ENCODE peak calls at places on chromosomes 1 and 21, in seven cellular contexts. A, K, G, V, U, C and N are unnamed samples.

GRCh38 chr1:12544992-12545391 is 73.0 kb downstream of the DHRS3 start:
- DNase-seq in A (no peak), K (no peak), G (no peak), V (no peak), U (no peak), C (no peak), N (no peak)

GRCh38 chr1:32142446-32143301 is 34.8 kb downstream of the KPNA6 start:
- DNase-seq in A (peak), K (no peak), G (peak), V (peak), U (no peak), C (peak), N (peak)

GRCh38 chr1:149888160-149888998 is 11.0 kb upstream of the BOLA1 start:
- DNase-seq in A (peak), K (peak), G (peak), V (peak), U (peak), C (peak), N (peak)

GRCh38 chr21:20996421-20997307 is 1.5 kb upstream of the NCAM2 start:
- DNase-seq in A (peak), K (no peak), G (no peak), V (no peak), U (no peak), C (no peak), N (peak)

GRCh38 chr21:43599728-43600127 is 59.6 kb downstream of the HSF2BP start:
- DNase-seq in A (no peak), K (no peak), G (no peak), V (no peak), U (no peak), C (no peak), N (no peak)

GRCh38 chr1:77954521-77954920 is 24.4 kb downstream of the FUBP1 start:
- DNase-seq in A (no peak), K (no peak), G (no peak), V (no peak), U (no peak), C (no peak), N (no peak)

GRCh38 chr1:200198247-200198646 is 170.7 kb downstream of the NR5A2 start:
- DNase-seq in A (no peak), K (no peak), G (no peak), V (no peak), U (no peak), C (no peak), N (no peak)

GRCh38 chr1:168637350-168637991 is 61.1 kb downstream of the XCL1 start:
- DNase-seq in A (no peak), K (no peak), G (peak), V (no peak), U (no peak), C (no peak), N (peak)

GRCh38 chr21:26550357-26550756 is 22.7 kb downstream of the CYYR1 start:
- DNase-seq in A (no peak), K (no peak), G (no peak), V (no peak), U (no peak), C (no peak), N (no peak)

GRCh38 chr1:50251592-50252165 is 143.0 kb downstream of the ELAVL4 start:
- DNase-seq in A (no peak), K (no peak), G (no peak), V (no peak), U (no peak), C (no peak), N (no peak)

GRCh38 chr21:22363504-22363903 is 1365.3 kb downstream of the NCAM2 start:
- DNase-seq in A (no peak), K (no peak), G (no peak), V (no peak), U (no peak), C (no peak), N (no peak)

GRCh38 chr1:13964768-13965167 is 264.8 kb downstream of the PRDM2 start:
- DNase-seq in A (no peak), K (no peak), G (no peak), V (no peak), U (no peak), C (no peak), N (no peak)

GRCh38 chr1:81547261-81547911 is 253.3 kb upstream of the ADGRL2 start:
- DNase-seq in A (no peak), K (no peak), G (no peak), V (no peak), U (no peak), C (no peak), N (no peak)

GRCh38 chr1:38044224-38045215 is 2.1 kb downstream of the POU3F1 start:
- DNase-seq in A (no peak), K (no peak), G (no peak), V (no peak), U (no peak), C (no peak), N (no peak)

GRCh38 chr1:17075470-17076255 is 21.8 kb upstream of the SDHB start:
- DNase-seq in A (no peak), K (no peak), G (no peak), V (no peak), U (no peak), C (no peak), N (peak)

GRCh38 chr1:159141584-159142518 is 29.6 kb upstream of the CADM3 start:
- DNase-seq in A (peak), K (no peak), G (peak), V (no peak), U (no peak), C (peak), N (peak)

GRCh38 chr1:229155472-229155871 is 115.4 kb upstream of the RAB4A start:
- DNase-seq in A (no peak), K (no peak), G (no peak), V (peak), U (no peak), C (no peak), N (no peak)

GRCh38 chr1:185281245-185281644 is 35.8 kb downstream of the IVNS1ABP start:
- DNase-seq in A (no peak), K (no peak), G (no peak), V (no peak), U (peak), C (no peak), N (no peak)

GRCh38 chr1:70667771-70668170 is 256.7 kb downstream of the CTH start:
- DNase-seq in A (no peak), K (no peak), G (no peak), V (no peak), U (no peak), C (no peak), N (no peak)

GRCh38 chr1:246805135-246805716 is 81.0 kb downstream of the SCCPDH start:
- DNase-seq in A (no peak), K (no peak), G (no peak), V (no peak), U (no peak), C (no peak), N (no peak)

GRCh38 chr21:45152265-45152746 is 77.9 kb downstream of the ADARB1 start:
- DNase-seq in A (peak), K (peak), G (no peak), V (no peak), U (peak), C (peak), N (no peak)

GRCh38 chr1:34009340-34009975 is 145.6 kb downstream of the HMGB4 start:
- DNase-seq in A (peak), K (no peak), G (peak), V (no peak), U (no peak), C (no peak), N (no peak)

GRCh38 chr21:44304846-44305245 is 5.0 kb downstream of the PFKL start:
- DNase-seq in A (peak), K (no peak), G (no peak), V (no peak), U (peak), C (peak), N (peak)

GRCh38 chr1:234437423-234438171 is 41.4 kb downstream of the TARBP1 start:
- DNase-seq in A (peak), K (no peak), G (no peak), V (no peak), U (no peak), C (no peak), N (peak)

GRCh38 chr1:13763991-13764390 is 64.0 kb downstream of the PRDM2 start:
- DNase-seq in A (no peak), K (no peak), G (no peak), V (no peak), U (peak), C (no peak), N (no peak)

GRCh38 chr1:58197811-58198210 is 348.7 kb downstream of the OMA1 start:
- DNase-seq in A (no peak), K (no peak), G (no peak), V (no peak), U (no peak), C (no peak), N (no peak)

GRCh38 chr21:44737706-44738354 is 26.5 kb upstream of the TSPEAR start:
- DNase-seq in A (peak), K (no peak), G (no peak), V (no peak), U (no peak), C (peak), N (peak)

GRCh38 chr21:35227774-35228173 is 178.7 kb upstream of the RUNX1 start:
- DNase-seq in A (no peak), K (peak), G (no peak), V (no peak), U (no peak), C (no peak), N (no peak)

GRCh38 chr1:22231995-22232690 is 89.2 kb upstream of the WNT4 start:
- DNase-seq in A (no peak), K (no peak), G (no peak), V (peak), U (no peak), C (no peak), N (no peak)
- TF ChIP-seq CTCF in A (no peak), K (no peak), G (peak), V (no peak), U (no peak), C (peak), N (peak)

GRCh38 chr1:156492591-156493080 is 7.9 kb downstream of the MEF2D start:
- DNase-seq in A (no peak), K (peak), G (no peak), V (peak), U (no peak), C (no peak), N (no peak)
- H3K4me3 ChIP-seq in A (no peak), K (no peak), G (no peak), V (no peak), U (no peak), C (no peak), N (no peak)

DNA sequence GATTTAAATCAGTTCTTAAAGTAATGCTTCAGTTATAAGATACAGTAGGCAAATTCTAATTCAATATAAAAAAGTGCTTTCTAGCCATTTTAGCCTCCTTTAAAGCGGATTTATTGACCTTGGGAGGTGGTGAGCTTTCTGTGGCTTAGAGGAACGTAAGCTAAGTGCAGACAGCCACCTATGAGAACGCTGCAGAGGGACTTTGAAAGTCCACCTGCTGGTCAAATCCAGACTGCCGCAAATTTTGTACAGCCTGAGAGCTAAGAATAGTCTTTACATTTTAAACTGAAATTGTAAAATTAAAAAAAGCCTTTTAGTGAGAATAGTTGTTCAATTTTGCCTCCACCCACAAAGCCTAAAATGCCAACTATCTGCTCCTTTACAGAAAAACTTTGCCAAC is 67.0 kb upstream of the SSX2IP start:
- DNase-seq in A (no peak), K (no peak), G (no peak), V (no peak), U (no peak), C (no peak), N (no peak)
- TF ChIP-seq CTCF in A (no peak), K (no peak), G (no peak), V (peak), U (no peak), C (peak), N (no peak)

GRCh38 chr1:164601399-164602141 is 42.6 kb downstream of the PBX1 start:
- DNase-seq in A (no peak), K (no peak), G (no peak), V (no peak), U (no peak), C (no peak), N (no peak)
- H3K4me3 ChIP-seq in A (no peak), K (no peak), G (no peak), V (no peak), U (no peak), C (no peak), N (no peak)

GRCh38 chr1:156975084-156975483 is 54.7 kb downstream of the LRRC71 start:
- DNase-seq in A (no peak), K (no peak), G (no peak), V (no peak), U (no peak), C (no peak), N (no peak)

GRCh38 chr1:156969496-156969895 is 49.1 kb downstream of the LRRC71 start:
- DNase-seq in A (no peak), K (no peak), G (no peak), V (no peak), U (no peak), C (no peak), N (no peak)

GRCh38 chr1:156973464-156973863 is 53.0 kb downstream of the LRRC71 start:
- DNase-seq in A (no peak), K (no peak), G (no peak), V (no peak), U (no peak), C (no peak), N (no peak)

GRCh38 chr1:156964431-156964830 is 44.0 kb downstream of the LRRC71 start:
- DNase-seq in A (no peak), K (no peak), G (no peak), V (no peak), U (no peak), C (no peak), N (peak)

GRCh38 chr1:156970017-156970416 is 49.6 kb downstream of the LRRC71 start:
- DNase-seq in A (no peak), K (no peak), G (no peak), V (no peak), U (no peak), C (no peak), N (peak)
- TF ChIP-seq CTCF in A (no peak), K (no peak), G (peak), V (no peak), U (peak), C (peak), N (peak)

DNA sequence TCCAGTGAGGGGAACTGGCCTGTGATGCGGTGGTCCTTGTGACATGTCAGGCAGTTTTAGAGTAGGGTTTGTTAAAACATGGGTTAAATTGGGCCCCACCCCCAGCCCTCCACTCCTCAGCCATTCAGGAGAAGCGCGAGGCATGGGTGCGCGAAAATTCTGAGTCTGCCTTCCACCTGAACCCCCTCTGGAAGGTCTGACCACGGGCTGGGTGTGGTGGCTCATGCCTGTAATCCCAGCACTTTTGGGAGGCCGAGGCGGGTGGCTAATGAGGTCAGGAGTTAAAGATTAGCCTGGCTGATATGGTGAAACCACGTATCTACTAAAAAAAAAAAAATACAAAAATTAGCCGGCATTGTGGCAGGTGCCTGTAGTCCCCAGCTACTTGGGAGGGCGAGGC is 51.8 kb downstream of the SKI start:
- DNase-seq in A (no peak), K (no peak), G (no peak), V (no peak), U (peak), C (no peak), N (no peak)
- H3K4me3 ChIP-seq in A (no peak), K (no peak), G (no peak), V (no peak), U (no peak), C (no peak), N (no peak)

DNA sequence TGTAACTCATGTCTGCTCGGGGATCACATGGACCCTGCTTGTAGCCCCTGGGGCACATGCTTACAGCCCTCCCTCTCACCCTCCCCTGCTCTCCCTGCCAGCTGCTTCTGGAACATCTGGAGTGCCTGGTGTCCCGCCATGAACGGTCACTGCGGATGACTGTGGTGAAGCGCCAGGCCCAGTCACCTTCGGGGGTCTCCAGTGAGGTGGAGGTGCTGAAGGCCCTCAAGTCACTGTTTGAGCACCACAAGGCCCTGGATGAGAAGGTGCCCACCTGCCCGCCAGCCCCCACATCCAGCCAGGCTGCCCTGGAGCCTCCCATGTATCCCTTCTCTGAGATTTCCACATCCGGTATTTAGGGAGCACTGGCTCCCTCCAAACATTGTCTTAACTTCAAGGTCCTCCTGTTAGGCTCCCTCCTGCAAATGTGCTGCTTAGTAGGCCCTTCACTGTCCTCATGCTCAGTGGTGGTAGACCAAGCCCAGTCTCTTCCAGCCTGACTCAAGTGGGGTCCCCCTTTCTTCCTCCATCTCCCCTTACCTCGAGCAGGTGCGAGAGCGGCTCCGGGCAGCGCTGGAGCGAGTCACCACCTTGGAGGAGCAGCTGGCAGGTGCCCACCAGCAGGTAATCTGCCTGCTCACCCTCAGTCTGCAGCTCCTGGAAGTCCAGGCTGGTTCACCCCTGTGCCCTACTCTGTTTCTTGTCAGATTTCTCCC is 17.7 kb downstream of the PPFIA4 start:
- DNase-seq in A (no peak), K (no peak), G (no peak), V (no peak), U (no peak), C (no peak), N (no peak)
- TF ChIP-seq CTCF in A (no peak), K (no peak), G (no peak), V (no peak), U (no peak), C (no peak), N (no peak)

GRCh38 chr1:116909511-116910378 is at the start of gene PTGFRN:
- DNase-seq in A (peak), K (no peak), G (peak), V (peak), U (no peak), C (peak), N (peak)
- H3K4me3 ChIP-seq in A (peak), K (peak), G (peak), V (peak), U (peak), C (peak), N (peak)

DNA sequence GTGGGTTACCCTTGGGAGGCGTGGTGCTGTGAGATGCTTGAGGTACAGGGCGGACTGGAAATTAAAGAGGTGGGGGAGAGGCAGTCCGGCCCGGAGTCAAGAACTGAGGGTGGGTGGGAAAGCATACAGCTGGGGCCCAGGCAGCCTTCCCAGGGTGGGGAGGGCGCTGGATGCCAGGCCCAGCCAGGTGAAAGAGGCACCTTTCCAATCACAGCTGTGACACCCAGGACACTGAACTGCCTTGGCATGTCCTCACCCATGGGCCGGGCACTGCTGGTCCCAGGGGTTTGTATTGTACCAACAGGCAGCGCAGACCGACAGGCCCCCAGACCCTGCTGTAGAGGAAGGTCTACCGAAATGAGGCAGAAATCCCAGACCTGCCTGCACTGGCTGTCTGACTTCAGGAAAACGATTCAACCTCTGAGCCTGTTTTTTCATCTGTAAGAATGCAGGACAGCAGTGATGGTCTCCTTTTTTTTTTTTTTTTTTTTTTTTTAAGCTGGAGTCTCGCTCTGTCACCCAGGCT is 9.1 kb downstream of the SLC30A2 start:
- DNase-seq in A (no peak), K (no peak), G (no peak), V (no peak), U (no peak), C (no peak), N (no peak)
- TF ChIP-seq CTCF in A (no peak), K (no peak), G (no peak), V (no peak), U (no peak), C (no peak), N (no peak)